ENCODE peak calls at places on chromosomes 12 and 14, in four cellular contexts. T is kidney epithelial cell, C is body of pancreas, X is IMR-90. M is an unnamed sample.

GRCh38 chr14:90281766-90282165 is 25.4 kb downstream of the PSMC1 start:
- DNase-seq in T (no peak), C (no peak), X (no peak), M (no peak)

GRCh38 chr12:124923906-124924734 is 9.7 kb upstream of the UBC start:
- DNase-seq in T (no peak), C (no peak), X (peak), M (no peak)

GRCh38 chr14:88245321-88245720 is 77.7 kb downstream of the KCNK10 start:
- DNase-seq in T (no peak), C (no peak), X (no peak), M (no peak)

GRCh38 chr14:68753696-68754095 is 39.2 kb downstream of the ZFP36L1 start:
- DNase-seq in T (no peak), C (no peak), X (peak), M (no peak)

GRCh38 chr14:92135269-92135668 is 13.5 kb downstream of the CPSF2 start:
- DNase-seq in T (no peak), C (no peak), X (peak), M (no peak)

GRCh38 chr12:23540572-23540971 is 408.9 kb downstream of the SOX5 start:
- DNase-seq in T (no peak), C (no peak), X (no peak), M (no peak)

GRCh38 chr12:52390739-52391617 is 5.5 kb upstream of the KRT84 start:
- DNase-seq in T (no peak), C (no peak), X (peak), M (no peak)

GRCh38 chr12:89405626-89406342 is 53.5 kb upstream of the DUSP6 start:
- DNase-seq in T (no peak), C (no peak), X (no peak), M (no peak)

GRCh38 chr14:54652188-54652889 is 85.4 kb downstream of the SAMD4A start:
- DNase-seq in T (peak), C (peak), X (peak), M (peak)

GRCh38 chr12:32000373-32001005 is 41.3 kb downstream of the RESF1 start:
- DNase-seq in T (no peak), C (no peak), X (no peak), M (no peak)

GRCh38 chr12:120984351-120984898 is 6.1 kb downstream of the HNF1A start:
- DNase-seq in T (no peak), C (peak), X (no peak), M (no peak)

GRCh38 chr12:93979189-93979588 is 169.2 kb upstream of the PLXNC1 start:
- DNase-seq in T (no peak), C (peak), X (peak), M (no peak)

GRCh38 chr14:49920260-49920659 is 27.4 kb downstream of the ARF6 start:
- DNase-seq in T (no peak), C (no peak), X (no peak), M (no peak)

GRCh38 chr12:29795715-29796114 is 12.0 kb upstream of the TMTC1 start:
- DNase-seq in T (no peak), C (no peak), X (no peak), M (no peak)

GRCh38 chr12:3202734-3203446 is 125.7 kb downstream of the TSPAN9 start:
- DNase-seq in T (no peak), C (peak), X (peak), M (no peak)

GRCh38 chr14:63454863-63455622 is 88.1 kb downstream of the PPP2R5E start:
- DNase-seq in T (peak), C (peak), X (peak), M (peak)

GRCh38 chr12:89238593-89238992 is 113.7 kb downstream of the DUSP6 start:
- DNase-seq in T (no peak), C (no peak), X (no peak), M (no peak)

GRCh38 chr12:53232641-53233538 is 881 bp upstream of the RARG start:
- DNase-seq in T (no peak), C (peak), X (no peak), M (no peak)

GRCh38 chr12:87266305-87266704 is 762.9 kb downstream of the C12orf50 start:
- DNase-seq in T (no peak), C (no peak), X (no peak), M (no peak)

GRCh38 chr12:2347844-2348476 is 295.2 kb downstream of the CACNA1C start:
- DNase-seq in T (no peak), C (no peak), X (peak), M (no peak)

GRCh38 chr14:77195766-77196165 is 14.2 kb downstream of the TMEM63C start:
- DNase-seq in T (no peak), C (no peak), X (no peak), M (no peak)

GRCh38 chr12:9869307-9870161 is at the start of gene CLEC2B:
- DNase-seq in T (peak), C (peak), X (peak), M (peak)

GRCh38 chr12:29750131-29750927 is 33.4 kb downstream of the TMTC1 start:
- DNase-seq in T (no peak), C (no peak), X (peak), M (no peak)

GRCh38 chr14:40417777-40418401 is 985.7 kb upstream of the FBXO33 start:
- DNase-seq in T (no peak), C (peak), X (no peak), M (no peak)

GRCh38 chr14:61196792-61197191 is 84.3 kb downstream of the TMEM30B start:
- DNase-seq in T (no peak), C (no peak), X (no peak), M (no peak)

GRCh38 chr12:94206886-94207285 is 58.5 kb downstream of the PLXNC1 start:
- DNase-seq in T (no peak), C (no peak), X (no peak), M (no peak)

GRCh38 chr14:31401369-31401932 is 18.9 kb downstream of the HEATR5A start:
- DNase-seq in T (no peak), C (no peak), X (no peak), M (no peak)

DNA sequence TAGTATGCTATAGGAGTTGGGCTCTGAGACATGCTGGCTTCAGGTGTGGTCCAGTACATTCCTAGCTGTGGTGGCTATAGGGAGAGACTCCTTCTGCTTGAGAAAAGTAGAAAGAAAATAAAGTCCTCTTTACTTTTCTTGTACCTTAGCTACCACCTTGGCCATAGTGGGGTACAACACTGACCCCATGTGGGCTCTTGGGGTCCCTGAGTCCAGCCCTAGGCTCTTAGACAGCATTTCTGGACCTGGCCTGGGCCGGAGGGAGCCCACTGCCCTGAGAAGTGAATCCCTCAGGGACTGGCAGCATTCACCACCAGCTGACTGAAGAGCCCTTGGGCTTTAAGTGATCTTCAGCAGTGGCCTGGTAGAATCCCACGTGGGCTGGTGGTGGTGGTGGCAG is 143.1 kb downstream of the SYT10 start:
- DNase-seq in T (no peak), C (no peak), X (no peak), M (no peak)
- TF ChIP-seq CTCF in T (no peak), C (no peak), X (no peak), M (no peak)

GRCh38 chr12:104749555-104749954 is 208.5 kb downstream of the SLC41A2 start:
- DNase-seq in T (no peak), C (no peak), X (no peak), M (no peak)

GRCh38 chr12:104748790-104749189 is 209.3 kb downstream of the SLC41A2 start:
- DNase-seq in T (no peak), C (peak), X (peak), M (no peak)

GRCh38 chr12:104751024-104751570 is 207.0 kb downstream of the SLC41A2 start:
- DNase-seq in T (no peak), C (no peak), X (no peak), M (no peak)

GRCh38 chr12:104751594-104751993 is 206.5 kb downstream of the SLC41A2 start:
- DNase-seq in T (no peak), C (no peak), X (no peak), M (no peak)

GRCh38 chr12:104750061-104750460 is 208.0 kb downstream of the SLC41A2 start:
- DNase-seq in T (peak), C (peak), X (peak), M (peak)
- TF ChIP-seq CTCF in T (no peak), C (no peak), X (no peak), M (no peak)

GRCh38 chr14:93998871-93999403 is 1.8 kb downstream of the CCDC197 start:
- DNase-seq in T (no peak), C (no peak), X (no peak), M (no peak)

GRCh38 chr14:94000267-94000666 is 3.2 kb downstream of the CCDC197 start:
- DNase-seq in T (no peak), C (no peak), X (no peak), M (no peak)

GRCh38 chr14:94001501-94002396 is 4.6 kb downstream of the CCDC197 start:
- DNase-seq in T (no peak), C (peak), X (peak), M (no peak)

GRCh38 chr14:93999573-93999972 is 2.5 kb downstream of the CCDC197 start:
- DNase-seq in T (no peak), C (no peak), X (no peak), M (no peak)

DNA sequence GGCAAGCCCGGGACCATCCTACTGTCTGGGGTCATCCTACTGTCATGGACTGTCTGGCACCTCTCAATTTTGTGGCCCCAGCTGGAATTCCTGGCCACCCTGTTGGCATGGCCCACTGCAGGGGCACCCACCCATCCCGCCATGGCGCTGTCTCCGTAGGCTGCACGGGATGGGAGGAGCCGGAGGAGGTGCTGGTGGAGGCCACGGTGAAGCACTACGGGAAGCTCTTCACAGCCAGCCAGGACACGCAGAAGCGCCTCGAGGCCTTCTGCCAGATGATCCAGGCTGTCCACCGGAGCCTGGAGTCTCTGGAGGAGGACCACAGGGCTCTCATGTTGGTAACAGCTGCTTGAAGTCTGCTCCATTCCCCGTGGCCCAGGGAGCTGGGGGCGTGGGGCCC is 3.9 kb downstream of the CCDC197 start:
- DNase-seq in T (no peak), C (no peak), X (no peak), M (no peak)
- TF ChIP-seq CTCF in T (no peak), C (no peak), X (no peak), M (no peak)

GRCh38 chr14:39383026-39383626 is 49.1 kb downstream of the FBXO33 start:
- DNase-seq in T (no peak), C (no peak), X (no peak), M (no peak)

GRCh38 chr14:39381366-39381765 is 50.9 kb downstream of the FBXO33 start:
- DNase-seq in T (no peak), C (no peak), X (no peak), M (no peak)

GRCh38 chr14:39382463-39382862 is 49.8 kb downstream of the FBXO33 start:
- DNase-seq in T (no peak), C (no peak), X (no peak), M (no peak)

GRCh38 chr14:39384177-39384576 is 48.1 kb downstream of the FBXO33 start:
- DNase-seq in T (no peak), C (no peak), X (no peak), M (no peak)
- TF ChIP-seq CTCF in T (no peak), C (no peak), X (no peak), M (no peak)

GRCh38 chr12:4276524-4277204 is 3.1 kb downstream of the CCND2 start:
- DNase-seq in T (peak), C (peak), X (peak), M (no peak)
- TF ChIP-seq CTCF in T (peak), C (peak), X (peak), M (peak)